ENCODE peak calls at places on chromosomes 5 and 9, in four cellular contexts. B, C, K and X are unnamed samples.

GRCh38 chr5:42274913-42275312 is 148.3 kb upstream of the GHR start:
- DNase-seq in K (no peak), B (no peak), C (no peak), X (no peak)

GRCh38 chr5:167524941-167525485 is 766.4 kb upstream of the WWC1 start:
- DNase-seq in C (no peak), K (no peak), B (no peak), X (peak; percentile 13)

GRCh38 chr9:76218868-76219462 is 175.3 kb downstream of the RFK start:
- DNase-seq in K (no peak), C (no peak), B (no peak), X (no peak)

GRCh38 chr9:132350861-132351315 is 3.9 kb downstream of the SETX start:
- DNase-seq in B (no peak), C (no peak), K (no peak), X (no peak)

GRCh38 chr9:16501726-16502125 is 368.7 kb downstream of the BNC2 start:
- DNase-seq in B (no peak), C (no peak), K (no peak), X (no peak)

GRCh38 chr9:121281614-121282291 is 13.8 kb downstream of the GSN start:
- DNase-seq in C (peak; percentile 88), B (peak; percentile 95), K (no peak), X (peak; percentile 30)

GRCh38 chr5:150484964-150485769 is 22.8 kb upstream of the NDST1 start:
- DNase-seq in B (no peak), C (no peak), K (no peak), X (no peak)

GRCh38 chr5:177519463-177520235 is 2.9 kb upstream of the DDX41 start:
- DNase-seq in K (no peak), B (no peak), C (no peak), X (no peak)

GRCh38 chr9:23672121-23672520 is 153.9 kb downstream of the ELAVL2 start:
- DNase-seq in C (no peak), K (no peak), B (no peak), X (no peak)

GRCh38 chr5:83955916-83956315 is 235.3 kb upstream of the HAPLN1 start:
- DNase-seq in C (no peak), B (no peak), K (no peak), X (no peak)

GRCh38 chr5:97243352-97243751 is 60.3 kb upstream of the RIOK2 start:
- DNase-seq in B (no peak), C (no peak), K (no peak), X (no peak)

GRCh38 chr5:78360674-78361225 is 333 bp downstream of the SCAMP1 start:
- DNase-seq in C (peak; percentile 55), B (peak; percentile 74), K (no peak), X (no peak)

GRCh38 chr5:139105621-139106071 is 92.5 kb downstream of the SIL1 start:
- DNase-seq in B (no peak), K (no peak), C (no peak), X (no peak)

GRCh38 chr5:7754997-7755596 is 95.8 kb downstream of the CFAP90 start:
- DNase-seq in B (peak; percentile 57), K (peak; percentile 42), C (peak; percentile 54), X (no peak)

GRCh38 chr9:128771745-128772519 is at the start of gene ZER1:
- DNase-seq in C (peak; percentile 93), B (peak; percentile 93), K (peak; percentile 79), X (peak; percentile 51)

GRCh38 chr9:108978121-108978694 is 35.1 kb downstream of the CTNNAL1 start:
- DNase-seq in C (no peak), K (no peak), B (no peak), X (no peak)

GRCh38 chr5:1799110-1799601 is 481 bp downstream of the MRPL36 start:
- DNase-seq in K (no peak), B (peak; percentile 36), C (no peak), X (no peak)

GRCh38 chr5:149147673-149148072 is 6.4 kb downstream of the ABLIM3 start:
- DNase-seq in K (no peak), C (no peak), B (no peak), X (no peak)

GRCh38 chr9:112898872-112899281 is 8.2 kb upstream of the SLC46A2 start:
- DNase-seq in B (no peak), K (no peak), C (no peak), X (no peak)

GRCh38 chr5:88021141-88021540 is 247.5 kb downstream of the TMEM161B start:
- DNase-seq in C (no peak), B (no peak), K (no peak), X (no peak)

GRCh38 chr5:143775258-143775657 is 36.7 kb upstream of the HMHB1 start:
- DNase-seq in B (no peak), C (no peak), K (no peak), X (no peak)

GRCh38 chr5:65010841-65011240 is 242.1 kb downstream of the CWC27 start:
- DNase-seq in K (no peak), B (peak; percentile 39), C (no peak), X (peak; percentile 28)

GRCh38 chr5:173278172-173278571 is 43.2 kb upstream of the NKX2-5 start:
- DNase-seq in B (no peak), C (no peak), K (no peak), X (no peak)

GRCh38 chr5:38373733-38374132 is 115.4 kb downstream of the EGFLAM start:
- DNase-seq in C (no peak), B (no peak), K (no peak), X (no peak)

GRCh38 chr5:91359957-91360609 is 23.0 kb downstream of the ARRDC3 start:
- DNase-seq in K (no peak), B (no peak), C (no peak), X (no peak)

GRCh38 chr5:107461770-107462169 is 209.0 kb downstream of the EFNA5 start:
- DNase-seq in B (no peak), C (no peak), K (no peak), X (no peak)

GRCh38 chr9:18190671-18191374 is 283.1 kb upstream of the ADAMTSL1 start:
- DNase-seq in K (no peak), C (no peak), B (no peak), X (no peak)

GRCh38 chr5:122858451-122858850 is 13.0 kb downstream of the SNX24 start:
- DNase-seq in B (no peak), C (no peak), K (no peak), X (peak; percentile 91)

GRCh38 chr9:128702949-128703615 is 779 bp downstream of the PKN3 start:
- DNase-seq in K (no peak), C (no peak), B (no peak), X (no peak)

GRCh38 chr9:35658894-35659220 is 765 bp downstream of the CCDC107 start:
- DNase-seq in B (peak; percentile 43), C (no peak), K (no peak), X (no peak)

GRCh38 chr9:123406691-123407536 is 50.9 kb downstream of the CRB2 start:
- DNase-seq in B (no peak), C (no peak), K (peak; percentile 50), X (no peak)

GRCh38 chr9:32627394-32627954 is 8.0 kb downstream of the TAF1L start:
- DNase-seq in B (no peak), K (no peak), C (no peak), X (no peak)

DNA sequence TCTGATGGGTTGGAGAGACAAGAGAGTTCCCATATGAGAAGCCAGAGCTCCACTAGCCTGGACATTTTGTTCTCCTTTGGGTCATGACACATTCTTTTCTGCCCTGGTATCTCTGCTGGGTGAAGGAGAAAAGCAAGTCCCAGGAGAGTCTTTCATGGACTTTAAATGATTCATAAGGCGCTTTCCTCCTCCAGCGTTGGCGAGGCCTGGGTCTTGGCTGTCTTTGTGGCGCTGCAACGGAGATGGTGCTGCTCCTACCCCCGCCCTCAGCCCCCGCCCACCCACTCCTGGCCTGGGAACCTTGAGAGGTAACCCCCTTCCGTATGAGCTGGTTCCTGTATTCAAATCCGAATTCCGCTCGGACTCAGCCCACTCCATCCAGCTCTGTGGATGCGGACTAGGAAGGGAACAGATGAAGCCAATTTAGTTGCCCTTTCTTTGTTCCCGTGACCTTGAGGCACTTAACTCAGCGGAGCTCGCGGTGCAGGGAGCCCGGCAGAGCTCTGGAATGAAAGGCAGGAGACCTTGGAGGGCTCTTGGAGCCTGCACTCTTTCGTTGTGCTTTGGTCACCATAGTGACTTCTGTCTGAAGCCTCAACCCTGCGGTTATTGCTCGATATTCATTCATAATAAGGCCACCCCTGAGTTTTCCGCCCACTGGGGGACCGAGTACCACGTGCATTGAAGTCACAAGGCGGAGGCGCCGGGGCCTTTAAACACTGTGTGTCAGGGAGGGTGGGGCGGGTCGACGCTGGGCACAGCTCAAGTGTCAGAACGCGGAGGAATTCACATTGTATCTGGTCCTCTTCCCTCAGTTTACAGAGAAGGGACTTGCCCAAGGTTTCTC is 14.0 kb upstream of the PWWP2A start:
- DNase-seq in K (peak; percentile 38), C (no peak), B (peak; percentile 28), X (no peak)
- H3K4me3 ChIP-seq in K (peak overlapping the region; percentile 12), C (no peak overlapping the region), B (no peak overlapping the region), X (no peak overlapping the region)

GRCh38 chr9:92119581-92119980 is 4.4 kb upstream of the SPTLC1 start:
- DNase-seq in C (no peak), B (no peak), K (no peak), X (no peak)

GRCh38 chr9:92120138-92120537 is 4.9 kb upstream of the SPTLC1 start:
- DNase-seq in K (no peak), C (no peak), B (no peak), X (no peak)

DNA sequence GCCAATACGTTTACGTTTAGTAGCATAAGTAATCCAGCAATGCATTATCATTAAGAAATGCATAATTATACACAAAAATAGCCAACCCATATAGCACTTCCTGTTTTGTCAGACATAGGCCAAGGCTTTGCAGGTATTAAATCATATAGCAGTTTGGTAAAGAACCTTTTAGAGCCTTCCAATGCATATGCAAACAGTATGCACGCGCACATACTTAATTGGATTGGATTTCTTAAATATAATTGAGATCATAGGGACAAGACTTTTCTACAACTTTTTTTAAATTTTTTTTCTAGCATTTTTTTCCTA is 718 bp upstream of the SPTLC1 start:
- DNase-seq in B (no peak), C (no peak), K (no peak), X (no peak)
- H3K4me3 ChIP-seq in B (peak overlapping the region; percentile 68), C (peak overlapping the region; percentile 68), K (peak overlapping the region; percentile 90), X (peak overlapping the region; percentile 94)

DNA sequence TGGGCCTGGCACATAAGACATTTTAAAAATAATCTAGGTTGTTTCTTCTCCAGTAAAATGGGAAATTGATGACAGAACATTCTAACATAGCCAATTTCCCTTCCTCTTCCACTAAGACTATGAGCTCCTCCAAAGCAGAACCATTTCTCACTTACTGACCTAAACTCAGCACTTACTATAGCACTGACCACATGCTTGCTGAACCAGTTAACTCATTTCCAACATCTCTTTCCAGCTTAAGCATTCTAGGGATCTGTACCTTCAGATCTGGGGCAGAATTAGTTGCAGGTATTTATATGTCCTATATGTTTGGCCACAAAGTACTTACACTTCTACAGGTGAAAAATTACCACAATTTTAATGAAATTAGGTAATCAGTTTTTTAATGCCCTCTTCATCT is 58.9 kb downstream of the TTC39B start:
- DNase-seq in K (no peak), B (no peak), C (no peak), X (no peak)
- H3K4me3 ChIP-seq in K (no peak overlapping the region), B (no peak overlapping the region), C (no peak overlapping the region), X (no peak overlapping the region)

DNA sequence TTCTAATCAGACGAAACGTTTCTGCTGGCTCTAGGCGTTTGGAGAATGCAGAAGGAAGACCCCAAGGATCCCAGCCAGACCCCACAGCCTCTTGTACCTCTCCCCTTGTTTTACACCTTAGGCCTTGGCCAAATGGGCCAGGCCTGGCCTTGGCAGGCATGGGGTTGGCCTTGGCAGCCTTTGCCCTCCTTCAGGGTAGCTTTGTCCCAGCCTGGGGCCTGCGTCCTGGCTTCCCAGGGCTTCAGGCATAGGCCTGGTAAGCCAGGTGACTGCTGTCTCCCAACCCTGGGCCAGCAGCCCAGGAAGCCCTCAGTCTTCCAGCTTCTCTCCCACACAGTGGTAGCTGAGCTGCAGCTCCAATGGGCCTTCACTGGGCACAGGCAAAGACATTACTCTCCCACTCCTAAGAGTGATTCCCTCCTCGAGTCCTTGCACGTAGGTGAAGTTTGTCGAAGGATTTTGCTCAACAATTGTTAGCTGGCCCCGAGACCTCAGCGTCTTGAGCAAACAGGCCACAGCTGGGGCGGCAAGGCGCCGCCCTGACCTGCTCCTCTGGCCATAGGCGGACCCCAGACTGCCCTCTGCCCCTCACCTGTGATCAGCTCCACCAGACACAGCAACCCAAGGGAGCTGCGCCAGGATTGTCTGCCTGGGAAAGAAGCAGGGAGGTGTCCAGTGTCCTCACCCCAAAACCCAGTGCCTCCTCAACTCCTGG is 1.1 kb upstream of the PITX1 start:
- DNase-seq in C (no peak), B (no peak), K (no peak), X (peak; percentile 52)
- H3K4me3 ChIP-seq in C (no peak overlapping the region), B (peak overlapping the region; percentile 49), K (no peak overlapping the region), X (peak overlapping the region; percentile 71)